ENCODE peak calls at places on chromosome 15, in five cellular contexts. One of them, this sample, is unnamed.

GRCh38 chr15:57045741-57046382 is 127.4 kb downstream of the TCF12 start:
- DNase-seq in stimulated activated CD4-positive, alpha-beta T cell treated with anti-CD3 and anti-CD28 coated beads, Interleukin-1b, Interleukin-23, amount 100 ng/mL, for 24 hours: no peak
- DNase-seq in tibial artery: no peak
- DNase-seq in heart left ventricle: no peak
- DNase-seq in B cell: no peak
- DNase-seq in this sample: no peak

GRCh38 chr15:65828566-65828965 is 36.5 kb upstream of the DENND4A start:
- DNase-seq in B cell: no peak
- DNase-seq in stimulated activated CD4-positive, alpha-beta T cell treated with anti-CD3 and anti-CD28 coated beads, Interleukin-1b, Interleukin-23, amount 100 ng/mL, for 24 hours: no peak
- DNase-seq in heart left ventricle: no peak
- DNase-seq in tibial artery: no peak
- DNase-seq in this sample: no peak

GRCh38 chr15:89576417-89576773 is 1.1 kb downstream of the TICRR start:
- DNase-seq in B cell: no peak
- DNase-seq in tibial artery: no peak
- DNase-seq in stimulated activated CD4-positive, alpha-beta T cell treated with anti-CD3 and anti-CD28 coated beads, Interleukin-1b, Interleukin-23, amount 100 ng/mL, for 24 hours: no peak
- DNase-seq in heart left ventricle: no peak
- DNase-seq in this sample: no peak

GRCh38 chr15:74312445-74313007 is 54.9 kb downstream of the CYP11A1 start:
- DNase-seq in B cell: no peak
- DNase-seq in stimulated activated CD4-positive, alpha-beta T cell treated with anti-CD3 and anti-CD28 coated beads, Interleukin-1b, Interleukin-23, amount 100 ng/mL, for 24 hours: no peak
- DNase-seq in heart left ventricle: no peak
- DNase-seq in tibial artery: no peak
- DNase-seq in this sample: no peak

GRCh38 chr15:71051539-71051938 is 63.7 kb upstream of the THSD4 start:
- DNase-seq in tibial artery: no peak
- DNase-seq in stimulated activated CD4-positive, alpha-beta T cell treated with anti-CD3 and anti-CD28 coated beads, Interleukin-1b, Interleukin-23, amount 100 ng/mL, for 24 hours: no peak
- DNase-seq in heart left ventricle: peak; percentile 41
- DNase-seq in B cell: no peak
- DNase-seq in this sample: no peak

GRCh38 chr15:74788716-74789151 is 6.9 kb downstream of the CSK start:
- DNase-seq in heart left ventricle: no peak
- DNase-seq in stimulated activated CD4-positive, alpha-beta T cell treated with anti-CD3 and anti-CD28 coated beads, Interleukin-1b, Interleukin-23, amount 100 ng/mL, for 24 hours: no peak
- DNase-seq in B cell: peak; percentile 80
- DNase-seq in tibial artery: no peak
- DNase-seq in this sample: no peak

GRCh38 chr15:63156086-63156707 is 1.1 kb downstream of the RPS27L start:
- DNase-seq in heart left ventricle: no peak
- DNase-seq in stimulated activated CD4-positive, alpha-beta T cell treated with anti-CD3 and anti-CD28 coated beads, Interleukin-1b, Interleukin-23, amount 100 ng/mL, for 24 hours: no peak
- DNase-seq in tibial artery: no peak
- DNase-seq in B cell: no peak
- DNase-seq in this sample: no peak

GRCh38 chr15:42140383-42141070 is 15.9 kb downstream of the PLA2G4F start:
- DNase-seq in tibial artery: no peak
- DNase-seq in stimulated activated CD4-positive, alpha-beta T cell treated with anti-CD3 and anti-CD28 coated beads, Interleukin-1b, Interleukin-23, amount 100 ng/mL, for 24 hours: no peak
- DNase-seq in B cell: no peak
- DNase-seq in heart left ventricle: no peak
- DNase-seq in this sample: no peak

GRCh38 chr15:83106994-83107840 is at the start of gene TM6SF1:
- DNase-seq in tibial artery: no peak
- DNase-seq in B cell: no peak
- DNase-seq in heart left ventricle: peak; percentile 28
- DNase-seq in stimulated activated CD4-positive, alpha-beta T cell treated with anti-CD3 and anti-CD28 coated beads, Interleukin-1b, Interleukin-23, amount 100 ng/mL, for 24 hours: no peak
- DNase-seq in this sample: peak; percentile 64

GRCh38 chr15:35043380-35044095 is 41.6 kb downstream of the NANOGP8 start:
- DNase-seq in B cell: no peak
- DNase-seq in tibial artery: no peak
- DNase-seq in stimulated activated CD4-positive, alpha-beta T cell treated with anti-CD3 and anti-CD28 coated beads, Interleukin-1b, Interleukin-23, amount 100 ng/mL, for 24 hours: no peak
- DNase-seq in heart left ventricle: no peak
- DNase-seq in this sample: no peak

GRCh38 chr15:85005319-85005718 is 23.7 kb downstream of the PDE8A start:
- DNase-seq in stimulated activated CD4-positive, alpha-beta T cell treated with anti-CD3 and anti-CD28 coated beads, Interleukin-1b, Interleukin-23, amount 100 ng/mL, for 24 hours: no peak
- DNase-seq in tibial artery: no peak
- DNase-seq in heart left ventricle: no peak
- DNase-seq in B cell: no peak
- DNase-seq in this sample: no peak

GRCh38 chr15:64017082-64017588 is 29.1 kb downstream of the DAPK2 start:
- DNase-seq in B cell: no peak
- DNase-seq in tibial artery: no peak
- DNase-seq in stimulated activated CD4-positive, alpha-beta T cell treated with anti-CD3 and anti-CD28 coated beads, Interleukin-1b, Interleukin-23, amount 100 ng/mL, for 24 hours: no peak
- DNase-seq in heart left ventricle: no peak
- DNase-seq in this sample: no peak

GRCh38 chr15:58346361-58346760 is 85.4 kb upstream of the LIPC start:
- DNase-seq in tibial artery: no peak
- DNase-seq in B cell: no peak
- DNase-seq in heart left ventricle: no peak
- DNase-seq in stimulated activated CD4-positive, alpha-beta T cell treated with anti-CD3 and anti-CD28 coated beads, Interleukin-1b, Interleukin-23, amount 100 ng/mL, for 24 hours: no peak
- DNase-seq in this sample: no peak

GRCh38 chr15:95932676-95933075 is 397.8 kb upstream of the NR2F2 start:
- DNase-seq in heart left ventricle: no peak
- DNase-seq in tibial artery: no peak
- DNase-seq in stimulated activated CD4-positive, alpha-beta T cell treated with anti-CD3 and anti-CD28 coated beads, Interleukin-1b, Interleukin-23, amount 100 ng/mL, for 24 hours: no peak
- DNase-seq in B cell: no peak
- DNase-seq in this sample: no peak

GRCh38 chr15:88612186-88612796 is 8.8 kb upstream of the AEN start:
- DNase-seq in tibial artery: no peak
- DNase-seq in stimulated activated CD4-positive, alpha-beta T cell treated with anti-CD3 and anti-CD28 coated beads, Interleukin-1b, Interleukin-23, amount 100 ng/mL, for 24 hours: no peak
- DNase-seq in heart left ventricle: no peak
- DNase-seq in B cell: no peak
- DNase-seq in this sample: no peak

GRCh38 chr15:69141286-69141701 is 19.1 kb upstream of the GLCE start:
- DNase-seq in heart left ventricle: no peak
- DNase-seq in stimulated activated CD4-positive, alpha-beta T cell treated with anti-CD3 and anti-CD28 coated beads, Interleukin-1b, Interleukin-23, amount 100 ng/mL, for 24 hours: no peak
- DNase-seq in tibial artery: no peak
- DNase-seq in B cell: no peak
- DNase-seq in this sample: no peak

GRCh38 chr15:69016021-69016595 is 1.6 kb downstream of the NOX5 start:
- DNase-seq in tibial artery: no peak
- DNase-seq in heart left ventricle: no peak
- DNase-seq in stimulated activated CD4-positive, alpha-beta T cell treated with anti-CD3 and anti-CD28 coated beads, Interleukin-1b, Interleukin-23, amount 100 ng/mL, for 24 hours: no peak
- DNase-seq in B cell: no peak
- DNase-seq in this sample: no peak

GRCh38 chr15:85707519-85708338 is 87.0 kb downstream of the KLHL25 start:
- DNase-seq in stimulated activated CD4-positive, alpha-beta T cell treated with anti-CD3 and anti-CD28 coated beads, Interleukin-1b, Interleukin-23, amount 100 ng/mL, for 24 hours: no peak
- DNase-seq in heart left ventricle: no peak
- DNase-seq in tibial artery: no peak
- DNase-seq in B cell: no peak
- DNase-seq in this sample: no peak

GRCh38 chr15:69757186-69757585 is 304.6 kb downstream of the RPLP1 start:
- DNase-seq in B cell: no peak
- DNase-seq in stimulated activated CD4-positive, alpha-beta T cell treated with anti-CD3 and anti-CD28 coated beads, Interleukin-1b, Interleukin-23, amount 100 ng/mL, for 24 hours: peak; percentile 36
- DNase-seq in heart left ventricle: no peak
- DNase-seq in tibial artery: no peak
- DNase-seq in this sample: no peak

GRCh38 chr15:28123408-28124023 is 24.4 kb upstream of the OCA2 start:
- DNase-seq in B cell: peak; percentile 56
- DNase-seq in heart left ventricle: peak; percentile 56
- DNase-seq in stimulated activated CD4-positive, alpha-beta T cell treated with anti-CD3 and anti-CD28 coated beads, Interleukin-1b, Interleukin-23, amount 100 ng/mL, for 24 hours: no peak
- DNase-seq in tibial artery: peak; percentile 77
- DNase-seq in this sample: no peak

GRCh38 chr15:62068071-62068786 is 1.5 kb downstream of the C2CD4A start:
- DNase-seq in B cell: no peak
- DNase-seq in tibial artery: peak; percentile 37
- DNase-seq in heart left ventricle: peak; percentile 45
- DNase-seq in stimulated activated CD4-positive, alpha-beta T cell treated with anti-CD3 and anti-CD28 coated beads, Interleukin-1b, Interleukin-23, amount 100 ng/mL, for 24 hours: no peak
- DNase-seq in this sample: no peak

This sample was measured in NCI-H1930.